ENCODE peak calls at places on chromosomes 13 and 19, in five cellular contexts. F is ovary, S is transverse colon, U is tibial nerve, N is heart left ventricle. J is an unnamed sample.

GRCh38 chr13:36820222-36820621 is 1.2 kb downstream of the RFXAP start:
- DNase-seq in F (no peak), S (no peak), N (no peak), U (no peak), J (no peak)

GRCh38 chr19:33401683-33402420 is 28.3 kb downstream of the CEBPG start:
- DNase-seq in N (no peak), U (peak; percentile 8), F (no peak), S (no peak), J (no peak)

GRCh38 chr13:74135306-74136088 is 1.3 kb upstream of the KLF12 start:
- DNase-seq in U (peak; percentile 30), N (peak; percentile 78), S (peak; percentile 78), F (peak; percentile 80), J (peak; percentile 66)

GRCh38 chr13:22934744-22935523 is 245.8 kb upstream of the SGCG start:
- DNase-seq in N (no peak), U (no peak), F (no peak), S (no peak), J (no peak)

GRCh38 chr19:9362905-9363304 is at the start of gene ZNF177:
- DNase-seq in F (no peak), S (no peak), U (no peak), N (peak; percentile 26), J (no peak)

GRCh38 chr13:25281193-25281936 is 5.9 kb downstream of the MTMR6 start:
- DNase-seq in F (no peak), S (no peak), U (no peak), N (no peak), J (no peak)

GRCh38 chr19:3369337-3370213 is 3.2 kb downstream of the NFIC start:
- DNase-seq in U (no peak), S (peak; percentile 63), F (peak; percentile 69), N (peak; percentile 68), J (peak; percentile 86)

GRCh38 chr13:99527346-99527745 is 26.1 kb downstream of the TM9SF2 start:
- DNase-seq in S (no peak), F (no peak), U (no peak), N (no peak), J (no peak)

GRCh38 chr19:52566588-52566987 is 3.5 kb upstream of the ZNF701 start:
- DNase-seq in F (no peak), S (no peak), U (no peak), N (no peak), J (no peak)

GRCh38 chr19:8334458-8335342 is 8.4 kb downstream of the KANK3 start:
- DNase-seq in S (peak; percentile 69), N (peak; percentile 53), F (no peak), U (no peak), J (peak; percentile 55)

GRCh38 chr19:49359851-49360845 is 2.1 kb downstream of the TEAD2 start:
- DNase-seq in S (no peak), F (no peak), U (no peak), N (no peak), J (no peak)

GRCh38 chr13:44132710-44133109 is 240.9 kb upstream of the SERP2 start:
- DNase-seq in F (no peak), U (peak; percentile 15), N (peak; percentile 92), S (peak; percentile 21), J (peak; percentile 90)

GRCh38 chr13:18943273-18943672 is 238.4 kb downstream of the TUBA3C start:
- DNase-seq in F (no peak), S (no peak), U (no peak), N (no peak), J (peak; percentile 16)

GRCh38 chr13:52851153-52851962 is 2.9 kb upstream of the PCDH8 start:
- DNase-seq in F (no peak), S (peak; percentile 40), N (peak; percentile 30), U (no peak), J (no peak)

GRCh38 chr13:113545931-113546516 is 38.5 kb upstream of the TFDP1 start:
- DNase-seq in S (peak; percentile 4), N (no peak), U (no peak), F (no peak), J (no peak)

GRCh38 chr13:27954406-27954851 is 14.7 kb downstream of the CDX2 start:
- DNase-seq in N (no peak), S (peak; percentile 53), F (no peak), U (no peak), J (peak; percentile 29)

GRCh38 chr13:32252812-32253440 is 62.2 kb downstream of the ZAR1L start:
- DNase-seq in F (no peak), N (no peak), U (no peak), S (no peak), J (no peak)

GRCh38 chr13:113298001-113298945 is 1.2 kb downstream of the LAMP1 start:
- DNase-seq in F (no peak), S (no peak), N (no peak), U (no peak), J (no peak)

GRCh38 chr13:101341464-101341863 is 74.8 kb downstream of the NALCN start:
- DNase-seq in N (no peak), F (no peak), S (no peak), U (no peak), J (no peak)

GRCh38 chr19:16921766-16922591 is 33.2 kb downstream of the F2RL3 start:
- DNase-seq in F (no peak), S (no peak), U (no peak), N (no peak), J (no peak)

GRCh38 chr13:84237181-84237580 is 354.9 kb upstream of the SLITRK1 start:
- DNase-seq in N (no peak), F (no peak), S (no peak), U (no peak), J (no peak)

GRCh38 chr19:13012690-13013608 is 17.7 kb downstream of the NFIX start:
- DNase-seq in F (peak; percentile 80), N (peak; percentile 64), S (peak; percentile 74), U (peak; percentile 65), J (peak; percentile 76)

GRCh38 chr13:29918845-29919244 is 68.4 kb upstream of the UBL3 start:
- DNase-seq in F (no peak), N (no peak), U (no peak), S (no peak), J (no peak)

GRCh38 chr13:33229446-33230177 is 55.9 kb downstream of the STARD13 start:
- DNase-seq in U (peak; percentile 33), F (no peak), N (no peak), S (no peak), J (no peak)

GRCh38 chr13:19150712-19151228 is 30.9 kb downstream of the TUBA3C start:
- DNase-seq in N (peak; percentile 46), U (no peak), S (no peak), F (no peak), J (peak; percentile 22)

GRCh38 chr19:8592231-8593009 is 15.2 kb upstream of the MYO1F start:
- DNase-seq in N (peak; percentile 96), F (peak; percentile 100), S (peak; percentile 90), U (peak; percentile 99), J (peak; percentile 96)

GRCh38 chr13:44627441-44627840 is 51.3 kb upstream of the TSC22D1 start:
- DNase-seq in F (no peak), S (no peak), N (no peak), U (no peak), J (no peak)

GRCh38 chr19:6753178-6754031 is 13.8 kb downstream of the SH2D3A start:
- DNase-seq in N (peak; percentile 84), S (peak; percentile 95), F (peak; percentile 89), U (peak; percentile 70), J (peak; percentile 93)

GRCh38 chr19:6754653-6755463 is 12.4 kb downstream of the SH2D3A start:
- DNase-seq in F (no peak), N (no peak), U (no peak), S (no peak), J (no peak)

GRCh38 chr19:6754136-6754535 is 13.1 kb downstream of the SH2D3A start:
- DNase-seq in F (peak; percentile 43), N (no peak), S (no peak), U (no peak), J (no peak)

GRCh38 chr19:6751189-6751588 is 11.7 kb downstream of the TRIP10 start:
- DNase-seq in S (no peak), N (no peak), U (no peak), F (no peak), J (no peak)

DNA sequence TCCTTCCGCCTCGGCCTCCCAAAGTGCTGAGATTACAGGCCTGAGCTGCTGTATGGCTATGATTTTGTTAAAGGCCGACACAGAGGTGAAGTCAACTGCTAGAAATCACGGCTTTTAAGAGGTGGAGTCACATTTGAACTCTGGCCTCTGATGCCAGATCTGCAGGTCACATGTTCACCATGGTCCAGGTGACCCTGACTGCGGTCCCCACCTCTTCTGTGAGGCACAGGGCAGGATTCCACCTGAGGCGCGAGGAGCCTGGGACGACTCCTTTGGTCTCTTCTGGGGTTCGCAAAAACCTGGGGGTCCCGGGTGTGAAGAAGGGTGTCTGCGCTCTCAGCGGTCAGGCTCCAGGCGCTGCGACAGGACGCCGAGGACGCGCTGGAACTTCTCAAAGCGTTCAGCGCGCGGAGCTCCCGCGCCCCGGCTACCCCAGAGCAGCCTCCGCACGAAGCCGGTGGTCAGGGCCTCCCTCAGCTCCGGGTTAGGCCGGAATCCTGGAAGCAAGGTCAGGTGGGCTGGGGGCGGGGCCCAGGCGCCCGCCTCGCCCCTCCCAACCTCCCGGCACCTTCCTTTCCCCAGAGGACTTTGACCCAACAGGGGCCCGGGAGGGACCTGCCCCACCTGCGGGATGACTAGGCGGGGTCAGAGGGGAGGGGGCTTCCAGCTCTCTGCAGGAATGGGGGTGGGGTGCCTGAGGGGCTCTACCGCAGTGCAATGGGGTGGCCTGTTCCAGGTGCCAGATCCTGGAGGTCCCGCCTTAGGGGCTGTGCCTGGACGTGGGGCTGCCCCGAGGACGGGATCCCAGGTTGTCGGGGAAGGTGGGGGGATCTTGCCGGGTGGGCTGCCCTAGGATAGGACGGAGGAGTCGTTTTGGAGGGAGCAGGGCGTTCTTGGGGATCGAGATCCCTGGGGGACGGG is 13.0 kb downstream of the TRIP10 start:
- DNase-seq in N (no peak), F (peak; percentile 47), S (peak; percentile 85), U (no peak), J (peak; percentile 25)
- H3K4me3 ChIP-seq in N (peak overlapping the region; percentile 49), F (peak overlapping the region; percentile 13), S (peak overlapping the region; percentile 37), U (peak overlapping the region; percentile 53), J (no peak overlapping the region)

GRCh38 chr13:50125306-50125555 is 110.0 kb downstream of the KCNRG start:
- DNase-seq in N (no peak), U (no peak), F (no peak), S (no peak), J (no peak)
- H3K4me1 ChIP-seq in N (peaks cover 17% of the 10 kb centered on the region), U (peaks cover 39% of the 10 kb centered on the region), F (peaks cover 2% of the 10 kb centered on the region), S (peaks cover 40% of the 10 kb centered on the region), J (peaks cover 10% of the 10 kb centered on the region)

DNA sequence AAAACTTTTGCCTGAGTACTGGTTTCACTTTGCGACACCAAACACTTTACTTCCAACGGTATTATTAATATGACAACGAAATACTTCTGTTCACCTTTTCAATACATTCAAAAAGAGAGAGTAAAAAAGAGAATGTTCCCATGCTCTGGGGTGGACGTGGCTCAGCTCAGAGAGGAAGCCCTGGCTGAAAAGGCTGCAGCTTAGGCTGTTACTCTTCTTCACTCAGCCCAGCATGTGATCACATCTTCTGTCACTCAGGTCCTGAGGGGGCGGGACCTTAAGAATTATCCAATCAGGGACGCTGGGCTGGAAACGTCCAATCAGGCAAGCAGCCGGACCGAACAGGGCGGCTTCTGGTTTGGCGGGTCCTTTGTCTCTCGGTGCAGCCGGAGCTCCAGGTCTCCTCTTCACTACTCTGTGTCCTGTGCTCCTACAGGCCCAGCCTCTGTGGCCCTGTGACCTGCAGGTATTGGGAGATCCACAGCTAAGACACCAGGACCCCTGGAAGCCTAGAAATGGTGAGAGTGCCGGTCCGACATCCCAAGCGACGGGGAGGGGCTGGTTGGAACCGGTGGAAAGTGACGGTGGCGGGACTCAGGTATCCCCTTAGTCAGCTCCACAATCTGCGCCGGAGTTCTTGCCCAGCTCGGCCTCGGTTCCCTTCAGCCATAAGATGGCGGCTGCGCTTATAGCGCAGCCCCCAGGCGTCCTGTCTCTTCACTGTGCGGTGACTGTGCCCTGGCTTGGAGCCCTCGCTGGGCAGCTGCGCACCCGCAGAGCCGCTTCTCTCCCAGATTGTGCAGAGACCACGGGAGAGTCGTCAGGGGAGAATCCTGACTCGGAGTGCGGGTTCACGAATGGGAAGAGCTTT is at the start of gene ZNF93:
- DNase-seq in F (peak; percentile 93), U (peak; percentile 90), N (peak; percentile 95), S (peak; percentile 95), J (peak; percentile 96)
- TF ChIP-seq POLR2A in F (peak; percentile 53), U (peak; percentile 68), N (no peak), S (peak; percentile 66), J (peak; percentile 88)

GRCh38 chr19:1017906-1018305 is 3.0 kb downstream of the TMEM259 start:
- DNase-seq in S (no peak), F (no peak), U (no peak), N (no peak), J (no peak)
- H3K4me3 ChIP-seq in S (peak overlapping the region; percentile 0), F (no peak overlapping the region), U (no peak overlapping the region), N (no peak overlapping the region), J (no peak overlapping the region)

J was measured in adrenal gland.